ENCODE peak calls at places on chromosomes 2 and 18, in nine cellular contexts. One of them, this sample, is unnamed.

GRCh38 chr2:113981404-113982134 is 91.7 kb downstream of the ACTR3 start:
- DNase-seq in pulmonary artery endothelial cell: no peak
- DNase-seq in substantia nigra: no peak
- DNase-seq in Calu3: no peak
- DNase-seq in Right ventricle myocardium inferior: no peak
- DNase-seq in HTR-8/SVneo: no peak
- DNase-seq in foreskin fibroblast: peak; percentile 58
- DNase-seq in activated naive CD4-positive, alpha-beta T cell treated with anti-CD3 and anti-CD28 coated beads, Interleukin-2, amount 50 U/mL, for 16 hours: no peak
- DNase-seq in posterior cingulate gyrus: no peak
- DNase-seq in this sample: no peak

GRCh38 chr2:100721693-100722092 is 98.2 kb upstream of the NPAS2 start:
- DNase-seq in pulmonary artery endothelial cell: no peak
- DNase-seq in substantia nigra: no peak
- DNase-seq in Calu3: peak; percentile 8
- DNase-seq in Right ventricle myocardium inferior: no peak
- DNase-seq in HTR-8/SVneo: no peak
- DNase-seq in foreskin fibroblast: no peak
- DNase-seq in activated naive CD4-positive, alpha-beta T cell treated with anti-CD3 and anti-CD28 coated beads, Interleukin-2, amount 50 U/mL, for 16 hours: no peak
- DNase-seq in posterior cingulate gyrus: no peak
- DNase-seq in this sample: no peak

GRCh38 chr2:15494877-15495276 is 66.3 kb downstream of the NBAS start:
- DNase-seq in pulmonary artery endothelial cell: no peak
- DNase-seq in substantia nigra: no peak
- DNase-seq in Calu3: no peak
- DNase-seq in Right ventricle myocardium inferior: no peak
- DNase-seq in HTR-8/SVneo: no peak
- DNase-seq in foreskin fibroblast: no peak
- DNase-seq in activated naive CD4-positive, alpha-beta T cell treated with anti-CD3 and anti-CD28 coated beads, Interleukin-2, amount 50 U/mL, for 16 hours: no peak
- DNase-seq in posterior cingulate gyrus: no peak
- DNase-seq in this sample: no peak

GRCh38 chr18:42436366-42436765 is 481.3 kb downstream of the PIK3C3 start:
- DNase-seq in pulmonary artery endothelial cell: no peak
- DNase-seq in substantia nigra: no peak
- DNase-seq in Calu3: no peak
- DNase-seq in Right ventricle myocardium inferior: no peak
- DNase-seq in HTR-8/SVneo: no peak
- DNase-seq in foreskin fibroblast: no peak
- DNase-seq in activated naive CD4-positive, alpha-beta T cell treated with anti-CD3 and anti-CD28 coated beads, Interleukin-2, amount 50 U/mL, for 16 hours: no peak
- DNase-seq in posterior cingulate gyrus: no peak
- DNase-seq in this sample: no peak

GRCh38 chr2:43106767-43107527 is 119.5 kb downstream of the ZFP36L2 start:
- DNase-seq in pulmonary artery endothelial cell: no peak
- DNase-seq in substantia nigra: peak; percentile 65
- DNase-seq in Calu3: no peak
- DNase-seq in Right ventricle myocardium inferior: no peak
- DNase-seq in HTR-8/SVneo: no peak
- DNase-seq in foreskin fibroblast: no peak
- DNase-seq in activated naive CD4-positive, alpha-beta T cell treated with anti-CD3 and anti-CD28 coated beads, Interleukin-2, amount 50 U/mL, for 16 hours: no peak
- DNase-seq in posterior cingulate gyrus: no peak
- DNase-seq in this sample: no peak

GRCh38 chr18:60018801-60019462 is 119.1 kb downstream of the PMAIP1 start:
- DNase-seq in pulmonary artery endothelial cell: no peak
- DNase-seq in substantia nigra: no peak
- DNase-seq in Calu3: no peak
- DNase-seq in Right ventricle myocardium inferior: no peak
- DNase-seq in HTR-8/SVneo: no peak
- DNase-seq in foreskin fibroblast: peak; percentile 50
- DNase-seq in activated naive CD4-positive, alpha-beta T cell treated with anti-CD3 and anti-CD28 coated beads, Interleukin-2, amount 50 U/mL, for 16 hours: no peak
- DNase-seq in posterior cingulate gyrus: no peak
- DNase-seq in this sample: no peak

GRCh38 chr18:75076286-75076685 is 132.7 kb downstream of the PTGR3 start:
- DNase-seq in pulmonary artery endothelial cell: no peak
- DNase-seq in substantia nigra: no peak
- DNase-seq in Calu3: no peak
- DNase-seq in Right ventricle myocardium inferior: no peak
- DNase-seq in HTR-8/SVneo: no peak
- DNase-seq in foreskin fibroblast: no peak
- DNase-seq in activated naive CD4-positive, alpha-beta T cell treated with anti-CD3 and anti-CD28 coated beads, Interleukin-2, amount 50 U/mL, for 16 hours: no peak
- DNase-seq in posterior cingulate gyrus: no peak
- DNase-seq in this sample: no peak

GRCh38 chr2:115596659-115597375 is 1154.4 kb downstream of the DPP10 start:
- DNase-seq in pulmonary artery endothelial cell: no peak
- DNase-seq in substantia nigra: no peak
- DNase-seq in Calu3: no peak
- DNase-seq in Right ventricle myocardium inferior: no peak
- DNase-seq in HTR-8/SVneo: no peak
- DNase-seq in foreskin fibroblast: no peak
- DNase-seq in activated naive CD4-positive, alpha-beta T cell treated with anti-CD3 and anti-CD28 coated beads, Interleukin-2, amount 50 U/mL, for 16 hours: no peak
- DNase-seq in posterior cingulate gyrus: no peak
- DNase-seq in this sample: no peak

GRCh38 chr2:176193048-176193447 is 4.6 kb downstream of the HOXD1 start:
- DNase-seq in pulmonary artery endothelial cell: no peak
- DNase-seq in substantia nigra: no peak
- DNase-seq in Calu3: no peak
- DNase-seq in Right ventricle myocardium inferior: no peak
- DNase-seq in HTR-8/SVneo: no peak
- DNase-seq in foreskin fibroblast: no peak
- DNase-seq in activated naive CD4-positive, alpha-beta T cell treated with anti-CD3 and anti-CD28 coated beads, Interleukin-2, amount 50 U/mL, for 16 hours: no peak
- DNase-seq in posterior cingulate gyrus: no peak
- DNase-seq in this sample: no peak

GRCh38 chr2:249538-250042 is 14.2 kb downstream of the SH3YL1 start:
- DNase-seq in pulmonary artery endothelial cell: no peak
- DNase-seq in substantia nigra: no peak
- DNase-seq in Calu3: no peak
- DNase-seq in Right ventricle myocardium inferior: no peak
- DNase-seq in HTR-8/SVneo: no peak
- DNase-seq in foreskin fibroblast: no peak
- DNase-seq in activated naive CD4-positive, alpha-beta T cell treated with anti-CD3 and anti-CD28 coated beads, Interleukin-2, amount 50 U/mL, for 16 hours: no peak
- DNase-seq in posterior cingulate gyrus: no peak
- DNase-seq in this sample: no peak

GRCh38 chr2:26587966-26588365 is 53.2 kb downstream of the CIB4 start:
- DNase-seq in pulmonary artery endothelial cell: no peak
- DNase-seq in substantia nigra: no peak
- DNase-seq in Calu3: no peak
- DNase-seq in Right ventricle myocardium inferior: no peak
- DNase-seq in HTR-8/SVneo: no peak
- DNase-seq in foreskin fibroblast: no peak
- DNase-seq in activated naive CD4-positive, alpha-beta T cell treated with anti-CD3 and anti-CD28 coated beads, Interleukin-2, amount 50 U/mL, for 16 hours: no peak
- DNase-seq in posterior cingulate gyrus: no peak
- DNase-seq in this sample: no peak

GRCh38 chr2:191845248-191845715 is 1.6 kb downstream of the CAVIN2 start:
- DNase-seq in pulmonary artery endothelial cell: no peak
- DNase-seq in substantia nigra: no peak
- DNase-seq in Calu3: no peak
- DNase-seq in Right ventricle myocardium inferior: peak; percentile 65
- DNase-seq in HTR-8/SVneo: no peak
- DNase-seq in foreskin fibroblast: peak; percentile 80
- DNase-seq in activated naive CD4-positive, alpha-beta T cell treated with anti-CD3 and anti-CD28 coated beads, Interleukin-2, amount 50 U/mL, for 16 hours: no peak
- DNase-seq in posterior cingulate gyrus: no peak
- DNase-seq in this sample: no peak

GRCh38 chr18:44589709-44590108 is 91.0 kb upstream of the SETBP1 start:
- DNase-seq in pulmonary artery endothelial cell: peak; percentile 48
- DNase-seq in substantia nigra: no peak
- DNase-seq in Calu3: peak; percentile 13
- DNase-seq in Right ventricle myocardium inferior: no peak
- DNase-seq in HTR-8/SVneo: no peak
- DNase-seq in foreskin fibroblast: peak; percentile 78
- DNase-seq in activated naive CD4-positive, alpha-beta T cell treated with anti-CD3 and anti-CD28 coated beads, Interleukin-2, amount 50 U/mL, for 16 hours: no peak
- DNase-seq in posterior cingulate gyrus: no peak
- DNase-seq in this sample: no peak

GRCh38 chr2:237301595-237301994 is 112.4 kb downstream of the COL6A3 start:
- DNase-seq in pulmonary artery endothelial cell: no peak
- DNase-seq in substantia nigra: no peak
- DNase-seq in Calu3: no peak
- DNase-seq in Right ventricle myocardium inferior: no peak
- DNase-seq in HTR-8/SVneo: no peak
- DNase-seq in foreskin fibroblast: no peak
- DNase-seq in activated naive CD4-positive, alpha-beta T cell treated with anti-CD3 and anti-CD28 coated beads, Interleukin-2, amount 50 U/mL, for 16 hours: no peak
- DNase-seq in posterior cingulate gyrus: no peak
- DNase-seq in this sample: no peak

GRCh38 chr2:85584354-85584856 is at the start of gene VAMP5:
- DNase-seq in pulmonary artery endothelial cell: no peak
- DNase-seq in substantia nigra: no peak
- DNase-seq in Calu3: peak; percentile 32
- DNase-seq in Right ventricle myocardium inferior: peak; percentile 79
- DNase-seq in HTR-8/SVneo: no peak
- DNase-seq in foreskin fibroblast: peak; percentile 61
- DNase-seq in activated naive CD4-positive, alpha-beta T cell treated with anti-CD3 and anti-CD28 coated beads, Interleukin-2, amount 50 U/mL, for 16 hours: peak; percentile 37
- DNase-seq in posterior cingulate gyrus: no peak
- DNase-seq in this sample: no peak

GRCh38 chr2:207223051-207223450 is 57.3 kb upstream of the KLF7 start:
- DNase-seq in pulmonary artery endothelial cell: no peak
- DNase-seq in substantia nigra: no peak
- DNase-seq in Calu3: no peak
- DNase-seq in Right ventricle myocardium inferior: no peak
- DNase-seq in HTR-8/SVneo: no peak
- DNase-seq in foreskin fibroblast: peak; percentile 65
- DNase-seq in activated naive CD4-positive, alpha-beta T cell treated with anti-CD3 and anti-CD28 coated beads, Interleukin-2, amount 50 U/mL, for 16 hours: no peak
- DNase-seq in posterior cingulate gyrus: no peak
- DNase-seq in this sample: peak; percentile 37

GRCh38 chr2:96530474-96531357 is 5.8 kb upstream of the ARID5A start:
- DNase-seq in pulmonary artery endothelial cell: no peak
- DNase-seq in substantia nigra: no peak
- DNase-seq in Calu3: no peak
- DNase-seq in Right ventricle myocardium inferior: no peak
- DNase-seq in HTR-8/SVneo: no peak
- DNase-seq in foreskin fibroblast: no peak
- DNase-seq in activated naive CD4-positive, alpha-beta T cell treated with anti-CD3 and anti-CD28 coated beads, Interleukin-2, amount 50 U/mL, for 16 hours: no peak
- DNase-seq in posterior cingulate gyrus: peak; percentile 6
- DNase-seq in this sample: no peak

GRCh38 chr2:7437716-7438648 is 520.8 kb downstream of the RNF144A start:
- DNase-seq in pulmonary artery endothelial cell: no peak
- DNase-seq in substantia nigra: no peak
- DNase-seq in Calu3: no peak
- DNase-seq in Right ventricle myocardium inferior: no peak
- DNase-seq in HTR-8/SVneo: no peak
- DNase-seq in foreskin fibroblast: no peak
- DNase-seq in activated naive CD4-positive, alpha-beta T cell treated with anti-CD3 and anti-CD28 coated beads, Interleukin-2, amount 50 U/mL, for 16 hours: peak; percentile 36
- DNase-seq in posterior cingulate gyrus: no peak
- DNase-seq in this sample: peak; percentile 49

GRCh38 chr2:11023326-11024009 is 111.7 kb downstream of the KCNF1 start:
- DNase-seq in pulmonary artery endothelial cell: no peak
- DNase-seq in substantia nigra: no peak
- DNase-seq in Calu3: no peak
- DNase-seq in Right ventricle myocardium inferior: no peak
- DNase-seq in HTR-8/SVneo: no peak
- DNase-seq in foreskin fibroblast: no peak
- DNase-seq in activated naive CD4-positive, alpha-beta T cell treated with anti-CD3 and anti-CD28 coated beads, Interleukin-2, amount 50 U/mL, for 16 hours: no peak
- DNase-seq in posterior cingulate gyrus: no peak
- DNase-seq in this sample: no peak

GRCh38 chr2:38159171-38159570 is 83.2 kb upstream of the CYP1B1 start:
- DNase-seq in pulmonary artery endothelial cell: no peak
- DNase-seq in substantia nigra: no peak
- DNase-seq in Calu3: no peak
- DNase-seq in Right ventricle myocardium inferior: no peak
- DNase-seq in HTR-8/SVneo: no peak
- DNase-seq in foreskin fibroblast: no peak
- DNase-seq in activated naive CD4-positive, alpha-beta T cell treated with anti-CD3 and anti-CD28 coated beads, Interleukin-2, amount 50 U/mL, for 16 hours: no peak
- DNase-seq in posterior cingulate gyrus: no peak
- DNase-seq in this sample: no peak

GRCh38 chr2:108417254-108417653 is 31.8 kb upstream of the GCC2 start:
- DNase-seq in pulmonary artery endothelial cell: no peak
- DNase-seq in substantia nigra: no peak
- DNase-seq in Calu3: peak; percentile 35
- DNase-seq in Right ventricle myocardium inferior: no peak
- DNase-seq in HTR-8/SVneo: no peak
- DNase-seq in foreskin fibroblast: no peak
- DNase-seq in activated naive CD4-positive, alpha-beta T cell treated with anti-CD3 and anti-CD28 coated beads, Interleukin-2, amount 50 U/mL, for 16 hours: no peak
- DNase-seq in posterior cingulate gyrus: no peak
- DNase-seq in this sample: no peak

GRCh38 chr2:132421198-132421780 is 4.7 kb downstream of the GPR39 start:
- DNase-seq in pulmonary artery endothelial cell: no peak
- DNase-seq in substantia nigra: no peak
- DNase-seq in Calu3: no peak
- DNase-seq in Right ventricle myocardium inferior: no peak
- DNase-seq in HTR-8/SVneo: no peak
- DNase-seq in foreskin fibroblast: peak; percentile 54
- DNase-seq in activated naive CD4-positive, alpha-beta T cell treated with anti-CD3 and anti-CD28 coated beads, Interleukin-2, amount 50 U/mL, for 16 hours: no peak
- DNase-seq in posterior cingulate gyrus: no peak
- DNase-seq in this sample: no peak

GRCh38 chr2:240299710-240300068 is 135.8 kb upstream of the GPC1 start:
- DNase-seq in pulmonary artery endothelial cell: no peak
- DNase-seq in substantia nigra: no peak
- DNase-seq in Calu3: no peak
- DNase-seq in Right ventricle myocardium inferior: no peak
- DNase-seq in HTR-8/SVneo: no peak
- DNase-seq in foreskin fibroblast: no peak
- DNase-seq in activated naive CD4-positive, alpha-beta T cell treated with anti-CD3 and anti-CD28 coated beads, Interleukin-2, amount 50 U/mL, for 16 hours: no peak
- DNase-seq in posterior cingulate gyrus: no peak
- DNase-seq in this sample: no peak

GRCh38 chr2:175557810-175558377 is 376.4 kb upstream of the ATP5MC3 start:
- DNase-seq in pulmonary artery endothelial cell: no peak
- DNase-seq in substantia nigra: no peak
- DNase-seq in Calu3: no peak
- DNase-seq in Right ventricle myocardium inferior: no peak
- DNase-seq in HTR-8/SVneo: no peak
- DNase-seq in foreskin fibroblast: no peak
- DNase-seq in activated naive CD4-positive, alpha-beta T cell treated with anti-CD3 and anti-CD28 coated beads, Interleukin-2, amount 50 U/mL, for 16 hours: no peak
- DNase-seq in posterior cingulate gyrus: no peak
- DNase-seq in this sample: no peak

GRCh38 chr2:209936106-209936663 is 66.3 kb upstream of the RPE start:
- DNase-seq in pulmonary artery endothelial cell: no peak
- DNase-seq in substantia nigra: no peak
- DNase-seq in Calu3: no peak
- DNase-seq in Right ventricle myocardium inferior: no peak
- DNase-seq in HTR-8/SVneo: no peak
- DNase-seq in foreskin fibroblast: no peak
- DNase-seq in activated naive CD4-positive, alpha-beta T cell treated with anti-CD3 and anti-CD28 coated beads, Interleukin-2, amount 50 U/mL, for 16 hours: no peak
- DNase-seq in posterior cingulate gyrus: no peak
- DNase-seq in this sample: no peak

GRCh38 chr2:16508061-16508851 is 157.4 kb downstream of the CYRIA start:
- DNase-seq in pulmonary artery endothelial cell: no peak
- DNase-seq in substantia nigra: no peak
- DNase-seq in Calu3: peak; percentile 68
- DNase-seq in Right ventricle myocardium inferior: peak; percentile 56
- DNase-seq in HTR-8/SVneo: no peak
- DNase-seq in foreskin fibroblast: no peak
- DNase-seq in activated naive CD4-positive, alpha-beta T cell treated with anti-CD3 and anti-CD28 coated beads, Interleukin-2, amount 50 U/mL, for 16 hours: no peak
- DNase-seq in posterior cingulate gyrus: peak; percentile 26
- DNase-seq in this sample: no peak

GRCh38 chr2:25305809-25306208 is 35.9 kb downstream of the DNMT3A start:
- DNase-seq in pulmonary artery endothelial cell: no peak
- DNase-seq in substantia nigra: peak; percentile 46
- DNase-seq in Calu3: no peak
- DNase-seq in Right ventricle myocardium inferior: no peak
- DNase-seq in HTR-8/SVneo: no peak
- DNase-seq in foreskin fibroblast: peak; percentile 75
- DNase-seq in activated naive CD4-positive, alpha-beta T cell treated with anti-CD3 and anti-CD28 coated beads, Interleukin-2, amount 50 U/mL, for 16 hours: no peak
- DNase-seq in posterior cingulate gyrus: no peak
- DNase-seq in this sample: no peak

GRCh38 chr2:41662461-41662860 is 385.4 kb upstream of the PKDCC start:
- DNase-seq in pulmonary artery endothelial cell: no peak
- DNase-seq in substantia nigra: no peak
- DNase-seq in Calu3: no peak
- DNase-seq in Right ventricle myocardium inferior: no peak
- DNase-seq in HTR-8/SVneo: no peak
- DNase-seq in foreskin fibroblast: no peak
- DNase-seq in activated naive CD4-positive, alpha-beta T cell treated with anti-CD3 and anti-CD28 coated beads, Interleukin-2, amount 50 U/mL, for 16 hours: no peak
- DNase-seq in posterior cingulate gyrus: no peak
- DNase-seq in this sample: no peak

GRCh38 chr18:25093131-25093530 is 258.8 kb downstream of the ZNF521 start:
- DNase-seq in pulmonary artery endothelial cell: no peak
- DNase-seq in substantia nigra: no peak
- DNase-seq in Calu3: no peak
- DNase-seq in Right ventricle myocardium inferior: no peak
- DNase-seq in HTR-8/SVneo: no peak
- DNase-seq in foreskin fibroblast: no peak
- DNase-seq in activated naive CD4-positive, alpha-beta T cell treated with anti-CD3 and anti-CD28 coated beads, Interleukin-2, amount 50 U/mL, for 16 hours: no peak
- DNase-seq in posterior cingulate gyrus: no peak
- DNase-seq in this sample: no peak

GRCh38 chr2:144583741-144584453 is 64.0 kb upstream of the ZEB2 start:
- DNase-seq in pulmonary artery endothelial cell: no peak
- DNase-seq in substantia nigra: no peak
- DNase-seq in Calu3: no peak
- DNase-seq in Right ventricle myocardium inferior: no peak
- DNase-seq in HTR-8/SVneo: no peak
- DNase-seq in foreskin fibroblast: peak; percentile 91
- DNase-seq in activated naive CD4-positive, alpha-beta T cell treated with anti-CD3 and anti-CD28 coated beads, Interleukin-2, amount 50 U/mL, for 16 hours: no peak
- DNase-seq in posterior cingulate gyrus: no peak
- DNase-seq in this sample: no peak

GRCh38 chr2:50885948-50886347 is 146.0 kb downstream of the NRXN1 start:
- DNase-seq in pulmonary artery endothelial cell: no peak
- DNase-seq in substantia nigra: no peak
- DNase-seq in Calu3: no peak
- DNase-seq in Right ventricle myocardium inferior: no peak
- DNase-seq in HTR-8/SVneo: no peak
- DNase-seq in foreskin fibroblast: no peak
- DNase-seq in activated naive CD4-positive, alpha-beta T cell treated with anti-CD3 and anti-CD28 coated beads, Interleukin-2, amount 50 U/mL, for 16 hours: no peak
- DNase-seq in posterior cingulate gyrus: no peak
- DNase-seq in this sample: no peak

This sample was measured in stimulated activated CD4-positive, alpha-beta T cell treated with anti-CD3 and anti-CD28 coated beads, Interleukin-4, amount 100 ng/mL, for 24 hours.